ENCODE peak calls at places on chromosome 14, in eight cellular contexts. L, A, B, P, W, E, X and T are unnamed samples.

GRCh38 chr14:39469094-39469710 is 37.0 kb upstream of the FBXO33 start:
- DNase-seq in W (no peak), L (peak), X (peak), A (no peak), E (peak), P (peak), B (peak), T (no peak)

GRCh38 chr14:51454351-51454750 is 197.4 kb upstream of the FRMD6 start:
- DNase-seq in E (no peak), A (no peak), W (no peak), P (peak), B (no peak), L (peak), X (no peak), T (no peak)

GRCh38 chr14:65173973-65174693 is 71.8 kb upstream of the MAX start:
- DNase-seq in E (no peak), A (no peak), P (no peak), B (no peak), W (no peak), X (no peak), L (no peak), T (no peak)

GRCh38 chr14:93996130-93996695 is 888 bp upstream of the CCDC197 start:
- DNase-seq in E (no peak), W (no peak), L (no peak), A (no peak), P (no peak), B (no peak), X (no peak), T (no peak)

GRCh38 chr14:103684871-103685270 is 30.4 kb downstream of the XRCC3 start:
- DNase-seq in A (no peak), X (no peak), B (no peak), W (no peak), E (no peak), P (no peak), L (no peak), T (no peak)

GRCh38 chr14:57747036-57747435 is 118.9 kb downstream of the SLC35F4 start:
- DNase-seq in W (no peak), E (no peak), X (no peak), P (peak), B (no peak), A (no peak), L (no peak), T (no peak)

GRCh38 chr14:77212933-77213656 is 31.5 kb downstream of the TMEM63C start:
- DNase-seq in A (peak), E (peak), B (peak), P (peak), L (peak), X (peak), W (peak), T (peak)

GRCh38 chr14:36797634-36798033 is 136.0 kb downstream of the PAX9 start:
- DNase-seq in B (no peak), E (no peak), A (no peak), L (no peak), W (no peak), P (no peak), X (no peak), T (no peak)

GRCh38 chr14:104550849-104551728 is 28.5 kb upstream of the C14orf180 start:
- DNase-seq in P (no peak), X (no peak), W (no peak), L (no peak), A (no peak), E (no peak), B (no peak), T (no peak)

GRCh38 chr14:91119556-91120311 is 5.9 kb downstream of the DGLUCY start:
- DNase-seq in X (no peak), P (peak), W (no peak), A (no peak), L (peak), B (no peak), E (no peak), T (no peak)

GRCh38 chr14:38210168-38210567 is 2.5 kb downstream of the SSTR1 start:
- DNase-seq in W (no peak), A (no peak), P (peak), L (peak), X (no peak), E (no peak), B (no peak), T (no peak)

GRCh38 chr14:22691171-22691570 is 47.0 kb upstream of the OR6J1 start:
- DNase-seq in P (peak), W (no peak), B (no peak), X (no peak), A (no peak), E (no peak), L (peak), T (no peak)

GRCh38 chr14:53153702-53154112 is 584 bp upstream of the DDHD1 start:
- DNase-seq in B (no peak), E (no peak), L (no peak), X (no peak), A (no peak), P (no peak), W (no peak), T (no peak)

GRCh38 chr14:63454863-63455622 is 88.1 kb downstream of the PPP2R5E start:
- DNase-seq in L (peak), B (peak), P (peak), E (peak), W (no peak), A (no peak), X (no peak), T (peak)

GRCh38 chr14:102909462-102909861 is 13.0 kb upstream of the AMN start:
- DNase-seq in L (no peak), W (no peak), X (no peak), B (no peak), E (no peak), P (no peak), A (no peak), T (no peak)

GRCh38 chr14:60222820-60223219 is 26.2 kb upstream of the PPM1A start:
- DNase-seq in E (no peak), P (no peak), W (no peak), L (no peak), A (peak), X (no peak), B (peak), T (no peak)

GRCh38 chr14:69017706-69018105 is 38.6 kb upstream of the ACTN1 start:
- DNase-seq in X (no peak), E (no peak), A (no peak), P (no peak), B (no peak), L (no peak), W (no peak), T (no peak)

GRCh38 chr14:76644875-76645518 is 116.3 kb upstream of the VASH1 start:
- DNase-seq in A (peak), W (peak), L (peak), E (peak), P (peak), X (no peak), B (peak), T (peak)

GRCh38 chr14:24775919-24776318 is 141.9 kb upstream of the GZMB start:
- DNase-seq in A (no peak), P (no peak), X (no peak), W (no peak), L (no peak), E (no peak), B (no peak), T (no peak)

GRCh38 chr14:104139460-104140212 is 1.2 kb downstream of the KIF26A start:
- DNase-seq in E (no peak), X (no peak), B (no peak), L (no peak), W (no peak), A (no peak), P (no peak), T (no peak)

GRCh38 chr14:98955741-98956070 is 316.3 kb downstream of the BCL11B start:
- DNase-seq in B (no peak), E (no peak), W (no peak), P (no peak), X (no peak), L (no peak), A (no peak), T (no peak)